ENCODE peak calls at places on chromosome 19, in five cellular contexts. V is HepG2, X is H1, F is GM12878, M is K562. Y is an unnamed sample.
A peak's percentile ranks its signal among the peaks of the same experiment; 100 is the strongest.

GRCh38 chr19:29524912-29525870 is 603 bp upstream of the VSTM2B start:
- DNase-seq in V (no peak), X (no peak), F (no peak), M (no peak), Y (peak; percentile 60)

GRCh38 chr19:12983091-12983490 is 12.2 kb upstream of the NFIX start:
- DNase-seq in V (no peak), X (no peak), F (no peak), M (no peak), Y (no peak)

GRCh38 chr19:55698256-55698655 is 23.2 kb downstream of the EPN1 start:
- DNase-seq in V (no peak), X (no peak), F (no peak), M (no peak), Y (no peak)

GRCh38 chr19:848457-848921 is 3.6 kb upstream of the ELANE start:
- DNase-seq in V (no peak), X (no peak), F (no peak), M (no peak), Y (no peak)

GRCh38 chr19:6802336-6803035 is 30.0 kb downstream of the VAV1 start:
- DNase-seq in V (no peak), X (no peak), F (peak; percentile 78), M (peak; percentile 47), Y (no peak)

GRCh38 chr19:1862424-1863307 is 713 bp downstream of the KLF16 start:
- DNase-seq in V (no peak), X (no peak), F (no peak), M (peak; percentile 84), Y (peak; percentile 64)

GRCh38 chr19:6229216-6229913 is 50.4 kb downstream of the MLLT1 start:
- DNase-seq in V (no peak), X (no peak), F (no peak), M (no peak), Y (no peak)

GRCh38 chr19:53057904-53058579 is 13.5 kb downstream of the ERVV-2 start:
- DNase-seq in V (no peak), X (peak; percentile 57), F (no peak), M (no peak), Y (peak; percentile 89)

GRCh38 chr19:12867120-12868099 is 13.8 kb downstream of the DNASE2 start:
- DNase-seq in V (no peak), X (peak; percentile 79), F (peak; percentile 31), M (peak; percentile 92), Y (peak; percentile 91)

GRCh38 chr19:7665076-7665475 is 3.8 kb upstream of the RETN start:
- DNase-seq in V (no peak), X (no peak), F (no peak), M (no peak), Y (no peak)

GRCh38 chr19:12913871-12914690 is 5.0 kb downstream of the SYCE2 start:
- DNase-seq in V (peak; percentile 49), X (no peak), F (no peak), M (no peak), Y (no peak)

GRCh38 chr19:5686647-5687359 is 3.3 kb upstream of the RPL36 start:
- DNase-seq in V (peak; percentile 87), X (peak; percentile 90), F (peak; percentile 73), M (peak; percentile 97), Y (peak; percentile 100)

GRCh38 chr19:10514211-10515145 is 2.8 kb downstream of the S1PR5 start:
- DNase-seq in V (no peak), X (no peak), F (no peak), M (no peak), Y (peak; percentile 79)

GRCh38 chr19:19460761-19461265 is 54.5 kb downstream of the TSSK6 start:
- DNase-seq in V (no peak), X (no peak), F (no peak), M (no peak), Y (peak; percentile 49)

GRCh38 chr19:13051581-13052165 is 51.0 kb downstream of the LYL1 start:
- DNase-seq in V (peak; percentile 54), X (no peak), F (no peak), M (peak; percentile 84), Y (peak; percentile 89)

GRCh38 chr19:48868196-48868886 is at the start of gene PLEKHA4:
- DNase-seq in V (no peak), X (no peak), F (no peak), M (peak; percentile 63), Y (peak; percentile 51)

GRCh38 chr19:15811476-15811875 is 4.0 kb downstream of the OR10H1 start:
- DNase-seq in V (no peak), X (no peak), F (no peak), M (no peak), Y (no peak)

GRCh38 chr19:5805465-5806132 is 732 bp downstream of the NRTN start:
- DNase-seq in V (peak; percentile 65), X (no peak), F (no peak), M (peak; percentile 87), Y (peak; percentile 95)

GRCh38 chr19:10694706-10695105 is 6.5 kb upstream of the QTRT1 start:
- DNase-seq in V (no peak), X (no peak), F (no peak), M (no peak), Y (no peak)

GRCh38 chr19:20863176-20863575 is 59.9 kb upstream of the ZNF85 start:
- DNase-seq in V (no peak), X (no peak), F (no peak), M (no peak), Y (no peak)

GRCh38 chr19:7637374-7638256 is 705 bp downstream of the STXBP2 start:
- DNase-seq in V (no peak), X (no peak), F (no peak), M (peak; percentile 93), Y (no peak)

GRCh38 chr19:16319466-16319865 is 5.2 kb upstream of the KLF2 start:
- DNase-seq in V (no peak), X (no peak), F (no peak), M (no peak), Y (no peak)

GRCh38 chr19:7236153-7236552 is 58.1 kb downstream of the INSR start:
- DNase-seq in V (no peak), X (no peak), F (no peak), M (no peak), Y (no peak)

GRCh38 chr19:10625003-10625761 is at the start of gene SLC44A2:
- DNase-seq in V (no peak), X (no peak), F (no peak), M (no peak), Y (peak; percentile 91)

GRCh38 chr19:37333457-37333856 is 37.4 kb upstream of the ZNF527 start:
- DNase-seq in V (no peak), X (no peak), F (no peak), M (no peak), Y (no peak)

GRCh38 chr19:21569497-21569870 is 64.1 kb downstream of the ZNF429 start:
- DNase-seq in V (no peak), X (no peak), F (no peak), M (no peak), Y (no peak)

GRCh38 chr19:12521996-12522395 is 29.3 kb downstream of the ZNF564 start:
- DNase-seq in V (peak; percentile 18), X (peak; percentile 51), F (no peak), M (peak; percentile 69), Y (peak; percentile 72)

GRCh38 chr19:5593245-5593962 is 25.7 kb upstream of the TINCR start:
- DNase-seq in V (no peak), X (no peak), F (no peak), M (no peak), Y (no peak)

GRCh38 chr19:29531458-29532025 is 5.7 kb downstream of the VSTM2B start:
- DNase-seq in V (no peak), X (no peak), F (no peak), M (no peak), Y (no peak)

GRCh38 chr19:43504426-43505185 is at the start of gene PHLDB3:
- DNase-seq in V (peak; percentile 38), X (no peak), F (no peak), M (peak; percentile 27), Y (peak; percentile 44)

GRCh38 chr19:50328257-50329145 is 676 bp downstream of the KCNC3 start:
- DNase-seq in V (no peak), X (no peak), F (no peak), M (peak; percentile 68), Y (peak; percentile 49)

GRCh38 chr19:1453525-1454371 is 3.8 kb downstream of the APC2 start:
- DNase-seq in V (no peak), X (no peak), F (no peak), M (no peak), Y (no peak)

GRCh38 chr19:48656840-48657474 is 11.0 kb upstream of the CA11 start:
- DNase-seq in V (no peak), X (no peak), F (no peak), M (no peak), Y (no peak)

GRCh38 chr19:660793-661426 is 2.1 kb downstream of the RNF126 start:
- DNase-seq in V (peak; percentile 95), X (no peak), F (no peak), M (no peak), Y (no peak)

GRCh38 chr19:28498404-28498976 is 714.5 kb downstream of the UQCRFS1 start:
- DNase-seq in V (no peak), X (no peak), F (no peak), M (peak; percentile 61), Y (no peak)

GRCh38 chr19:44747739-44748425 is 626 bp upstream of the BCL3 start:
- DNase-seq in V (peak; percentile 50), X (no peak), F (no peak), M (no peak), Y (no peak)

GRCh38 chr19:55579766-55580621 is 654 bp downstream of the ZNF579 start:
- DNase-seq in V (peak; percentile 16), X (no peak), F (no peak), M (peak; percentile 50), Y (peak; percentile 33)

GRCh38 chr19:661427-662196 is 1.4 kb downstream of the RNF126 start:
- DNase-seq in V (no peak), X (no peak), F (no peak), M (peak; percentile 55), Y (no peak)

GRCh38 chr19:18257503-18258470 is 16.5 kb downstream of the IQCN start:
- DNase-seq in V (no peak), X (no peak), F (no peak), M (no peak), Y (no peak)
- TF ChIP-seq USF2 in V (no peak), X (no peak), F (no peak), M (peak; percentile 39), Y (no peak)

GRCh38 chr19:51681286-51681956 is 11.7 kb upstream of the SPACA6 start:
- DNase-seq in V (no peak), X (no peak), F (no peak), M (no peak), Y (no peak)
- TF ChIP-seq CREB1 in V (no peak), X (no peak), F (no peak), M (no peak), Y (no peak)

GRCh38 chr19:38893341-38893771 is 6.1 kb downstream of the SIRT2 start:
- DNase-seq in V (no peak), X (no peak), F (no peak), M (no peak), Y (no peak)
- TF ChIP-seq USF2 in V (no peak), X (no peak), F (no peak), M (no peak), Y (no peak)

GRCh38 chr19:40688987-40689338 is 1.5 kb downstream of the NUMBL start:
- DNase-seq in V (no peak), X (no peak), F (no peak), M (no peak), Y (no peak)

GRCh38 chr19:40690050-40690698 is at the start of gene NUMBL:
- DNase-seq in V (no peak), X (no peak), F (no peak), M (no peak), Y (no peak)

GRCh38 chr19:40688294-40688693 is 2.2 kb downstream of the NUMBL start:
- DNase-seq in V (no peak), X (no peak), F (no peak), M (no peak), Y (no peak)

GRCh38 chr19:40690699-40691420 is 409 bp upstream of the NUMBL start:
- DNase-seq in V (no peak), X (peak; percentile 70), F (peak; percentile 53), M (peak; percentile 95), Y (peak; percentile 91)

GRCh38 chr19:40689339-40690049 is 957 bp downstream of the NUMBL start:
- DNase-seq in V (no peak), X (no peak), F (no peak), M (peak; percentile 68), Y (peak; percentile 32)
- TF ChIP-seq CREB1 in V (no peak), X (no peak), F (no peak), M (peak; percentile 24), Y (no peak)